ENCODE peak calls at places on chromosomes 13 and 19, in six cellular contexts. W is activated CD4-positive, CD25-positive, alpha-beta regulatory T cell treated with anti-CD3 and anti-CD28 coated beads, Interleukin-2, amount 50 U/mL, for 16 hours; K is Daoy; E is CD8-positive, alpha-beta T cell; H is stimulated activated CD4-positive, alpha-beta T cell treated with anti-CD3 and anti-CD28 coated beads, Interleukin-15, amount 100 ng/mL, for 1 hour; B is stimulated activated CD8-positive, alpha-beta memory T cell treated with anti-CD3 and anti-CD28 coated beads, Interleukin-2, amount 100 ng/mL, for 1 hour. O is an unnamed sample.

GRCh38 chr19:42531313-42531712 is 3.0 kb upstream of the CEACAM1 start:
- DNase-seq in H (no peak), W (no peak), B (no peak), K (no peak), E (no peak), O (no peak)

GRCh38 chr19:55581145-55581827 is 638 bp upstream of the ZNF579 start:
- DNase-seq in K (peak), H (no peak), E (no peak), B (no peak), W (no peak), O (no peak)

GRCh38 chr13:84553252-84553651 is 671.0 kb upstream of the SLITRK1 start:
- DNase-seq in E (no peak), K (no peak), W (no peak), H (no peak), B (no peak), O (no peak)

GRCh38 chr19:13726323-13726722 is 38.0 kb upstream of the MRI1 start:
- DNase-seq in E (no peak), H (no peak), W (no peak), B (no peak), K (no peak), O (no peak)

GRCh38 chr13:22948421-22948820 is 232.4 kb upstream of the SGCG start:
- DNase-seq in W (no peak), B (no peak), H (no peak), K (no peak), E (no peak), O (no peak)

GRCh38 chr13:98147521-98147920 is 4.6 kb downstream of the FARP1 start:
- DNase-seq in W (no peak), B (no peak), E (no peak), K (no peak), H (no peak), O (no peak)

GRCh38 chr13:30113983-30114491 is 193.3 kb downstream of the KATNAL1 start:
- DNase-seq in B (no peak), W (no peak), K (peak), E (no peak), H (no peak), O (no peak)

GRCh38 chr13:63297162-63297561 is 1881.5 kb upstream of the PCDH20 start:
- DNase-seq in H (no peak), K (no peak), B (no peak), W (no peak), E (no peak), O (no peak)

GRCh38 chr13:23672616-23673015 is 102.4 kb downstream of the TNFRSF19 start:
- DNase-seq in W (no peak), E (no peak), B (no peak), K (no peak), H (no peak), O (no peak)

GRCh38 chr13:80070024-80070703 is 270.8 kb downstream of the SPRY2 start:
- DNase-seq in B (no peak), E (no peak), H (no peak), K (no peak), W (no peak), O (no peak)

GRCh38 chr13:44252938-44253337 is 120.7 kb upstream of the SERP2 start:
- DNase-seq in E (no peak), K (no peak), H (no peak), W (no peak), B (no peak), O (no peak)

GRCh38 chr19:681029-681626 is 4.9 kb downstream of the FSTL3 start:
- DNase-seq in K (no peak), H (no peak), W (no peak), E (peak), B (peak), O (no peak)

GRCh38 chr19:43499042-43499441 is 5.5 kb downstream of the PHLDB3 start:
- DNase-seq in H (no peak), B (no peak), W (no peak), E (no peak), K (no peak), O (no peak)

GRCh38 chr19:40549007-40549708 is 27.5 kb upstream of the SHKBP1 start:
- DNase-seq in E (peak), B (peak), H (peak), W (peak), K (peak), O (peak)

GRCh38 chr19:17784201-17785008 is 10.5 kb upstream of the B3GNT3 start:
- DNase-seq in W (peak), B (peak), E (peak), K (peak), H (peak), O (no peak)

GRCh38 chr13:92843549-92843948 is 383.1 kb upstream of the GPC6 start:
- DNase-seq in B (no peak), K (peak), W (no peak), H (no peak), E (no peak), O (no peak)

GRCh38 chr13:34156841-34157365 is 339.0 kb downstream of the RFC3 start:
- DNase-seq in E (peak), B (no peak), W (peak), K (peak), H (no peak), O (peak)

GRCh38 chr19:58535857-58536256 is 8.0 kb upstream of the TRIM28 start:
- DNase-seq in B (no peak), K (no peak), E (no peak), W (no peak), H (no peak), O (no peak)

GRCh38 chr13:77397636-77398035 is 70.7 kb upstream of the MYCBP2 start:
- DNase-seq in E (no peak), K (no peak), H (no peak), B (no peak), W (no peak), O (no peak)

GRCh38 chr13:43428545-43429287 is 358.1 kb downstream of the ENOX1 start:
- DNase-seq in W (no peak), H (no peak), B (no peak), K (no peak), E (no peak), O (no peak)

GRCh38 chr13:98721825-98722510 is 30.5 kb downstream of the SLC15A1 start:
- DNase-seq in B (no peak), H (no peak), W (no peak), K (no peak), E (no peak), O (no peak)

GRCh38 chr19:39596911-39597310 is 5.4 kb upstream of the LGALS13 start:
- DNase-seq in H (no peak), B (no peak), K (peak), E (no peak), W (no peak), O (no peak)

GRCh38 chr13:21137696-21138095 is 38.7 kb downstream of the SKA3 start:
- DNase-seq in B (no peak), E (no peak), K (peak), H (no peak), W (no peak), O (no peak)

GRCh38 chr13:40232321-40232720 is 434.1 kb downstream of the FOXO1 start:
- DNase-seq in H (no peak), K (no peak), E (no peak), W (no peak), B (no peak), O (no peak)

GRCh38 chr19:47351545-47351944 is 2.4 kb downstream of the DHX34 start:
- DNase-seq in E (no peak), K (no peak), B (no peak), W (no peak), H (no peak), O (no peak)

GRCh38 chr19:34273121-34273845 is 18.9 kb downstream of the GARRE1 start:
- DNase-seq in K (no peak), H (no peak), E (no peak), B (no peak), W (no peak), O (no peak)

GRCh38 chr13:68291595-68291994 is 1061.5 kb upstream of the PCDH9 start:
- DNase-seq in H (no peak), B (no peak), K (no peak), E (no peak), W (no peak), O (peak)

GRCh38 chr19:45205810-45206209 is 27.2 kb downstream of the BLOC1S3 start:
- DNase-seq in H (no peak), B (no peak), W (no peak), E (no peak), K (no peak), O (no peak)

GRCh38 chr19:7733376-7733775 is 1.5 kb upstream of the CLEC4G start:
- DNase-seq in K (no peak), E (no peak), H (no peak), W (no peak), B (no peak), O (no peak)

GRCh38 chr19:14089662-14090508 is 666 bp downstream of the SAMD1 start:
- DNase-seq in W (no peak), H (no peak), B (peak), E (peak), K (peak), O (peak)

GRCh38 chr13:80131204-80131603 is 209.7 kb downstream of the SPRY2 start:
- DNase-seq in W (no peak), K (peak), B (no peak), E (no peak), H (no peak), O (peak)

GRCh38 chr19:43789029-43789428 is 8.3 kb upstream of the KCNN4 start:
- DNase-seq in K (peak), B (no peak), H (no peak), W (no peak), E (no peak), O (no peak)

GRCh38 chr13:59373341-59373740 is 790.4 kb downstream of the DIAPH3 start:
- DNase-seq in B (no peak), E (no peak), H (no peak), W (no peak), K (no peak), O (no peak)

GRCh38 chr13:25886438-25887214 is 165.2 kb downstream of the SHISA2 start:
- DNase-seq in K (peak), B (no peak), E (no peak), W (no peak), H (no peak), O (no peak)

GRCh38 chr19:7072541-7072940 is 3.0 kb downstream of the ZNF557 start:
- DNase-seq in K (no peak), W (no peak), H (no peak), E (no peak), B (no peak), O (no peak)

O was measured in psoas muscle.